ENCODE peak calls at places on chromosomes 11 and 22, in six cellular contexts. One of them, this sample, is unnamed.

GRCh38 chr22:47602732-47603131 is 840.3 kb downstream of the TBC1D22A start:
- DNase-seq in HepG2: no peak
- DNase-seq in K562: no peak
- DNase-seq in HCT116: no peak
- DNase-seq in SK-N-SH: peak; percentile 1
- DNase-seq in H1: no peak
- DNase-seq in this sample: no peak

GRCh38 chr22:45868586-45869443 is 108.1 kb downstream of the WNT7B start:
- DNase-seq in HCT116: no peak
- DNase-seq in H1: no peak
- DNase-seq in K562: no peak
- DNase-seq in SK-N-SH: no peak
- DNase-seq in HepG2: no peak
- DNase-seq in this sample: no peak

GRCh38 chr22:39943366-39943765 is 16.8 kb upstream of the TMA7B start:
- DNase-seq in H1: no peak
- DNase-seq in SK-N-SH: no peak
- DNase-seq in HCT116: no peak
- DNase-seq in HepG2: no peak
- DNase-seq in K562: peak; percentile 26
- DNase-seq in this sample: no peak

GRCh38 chr11:20010106-20010860 is 150.0 kb downstream of the DBX1 start:
- DNase-seq in SK-N-SH: no peak
- DNase-seq in K562: no peak
- DNase-seq in HepG2: no peak
- DNase-seq in HCT116: no peak
- DNase-seq in H1: no peak
- DNase-seq in this sample: no peak

GRCh38 chr11:47587039-47587675 is 679 bp downstream of the FAM180B start:
- DNase-seq in K562: no peak
- DNase-seq in HepG2: peak; percentile 24
- DNase-seq in SK-N-SH: no peak
- DNase-seq in HCT116: no peak
- DNase-seq in H1: no peak
- DNase-seq in this sample: no peak

GRCh38 chr11:27973851-27974536 is 134.0 kb downstream of the KIF18A start:
- DNase-seq in HCT116: no peak
- DNase-seq in H1: no peak
- DNase-seq in K562: no peak
- DNase-seq in SK-N-SH: no peak
- DNase-seq in HepG2: no peak
- DNase-seq in this sample: no peak

GRCh38 chr11:118792642-118793124 is 1.7 kb upstream of the DDX6 start:
- DNase-seq in K562: peak; percentile 68
- DNase-seq in HepG2: peak; percentile 92
- DNase-seq in HCT116: peak; percentile 91
- DNase-seq in SK-N-SH: peak; percentile 83
- DNase-seq in H1: peak; percentile 86
- DNase-seq in this sample: peak; percentile 45

GRCh38 chr11:8083871-8084281 is 2.9 kb downstream of the TUB start:
- DNase-seq in HepG2: no peak
- DNase-seq in K562: no peak
- DNase-seq in H1: no peak
- DNase-seq in SK-N-SH: no peak
- DNase-seq in HCT116: no peak
- DNase-seq in this sample: no peak

GRCh38 chr11:109796253-109796652 is 296.9 kb upstream of the ZC3H12C start:
- DNase-seq in SK-N-SH: no peak
- DNase-seq in K562: no peak
- DNase-seq in HepG2: no peak
- DNase-seq in HCT116: peak; percentile 18
- DNase-seq in H1: no peak
- DNase-seq in this sample: no peak

GRCh38 chr11:83865636-83866461 is 579.7 kb upstream of the CCDC90B start:
- DNase-seq in H1: no peak
- DNase-seq in HCT116: no peak
- DNase-seq in K562: no peak
- DNase-seq in HepG2: no peak
- DNase-seq in SK-N-SH: no peak
- DNase-seq in this sample: no peak

GRCh38 chr11:19275496-19275895 is 34.8 kb upstream of the E2F8 start:
- DNase-seq in HCT116: no peak
- DNase-seq in HepG2: no peak
- DNase-seq in K562: no peak
- DNase-seq in SK-N-SH: no peak
- DNase-seq in H1: no peak
- DNase-seq in this sample: no peak

GRCh38 chr11:88345408-88345807 is 7.9 kb upstream of the CTSC start:
- DNase-seq in SK-N-SH: no peak
- DNase-seq in HCT116: no peak
- DNase-seq in H1: no peak
- DNase-seq in HepG2: no peak
- DNase-seq in K562: no peak
- DNase-seq in this sample: no peak

GRCh38 chr11:18259259-18259658 is 6.8 kb upstream of the SAA1 start:
- DNase-seq in H1: no peak
- DNase-seq in SK-N-SH: no peak
- DNase-seq in HepG2: peak; percentile 72
- DNase-seq in K562: no peak
- DNase-seq in HCT116: no peak
- DNase-seq in this sample: no peak

GRCh38 chr22:32164084-32164894 is 5.2 kb upstream of the C22orf42 start:
- DNase-seq in HepG2: no peak
- DNase-seq in K562: no peak
- DNase-seq in HCT116: no peak
- DNase-seq in H1: no peak
- DNase-seq in SK-N-SH: no peak
- DNase-seq in this sample: no peak

GRCh38 chr11:14179126-14179820 is 179.7 kb downstream of the RRAS2 start:
- DNase-seq in HCT116: no peak
- DNase-seq in K562: no peak
- DNase-seq in H1: no peak
- DNase-seq in SK-N-SH: no peak
- DNase-seq in HepG2: no peak
- DNase-seq in this sample: no peak

GRCh38 chr22:38267086-38267485 is 5.7 kb downstream of the TMEM184B start:
- DNase-seq in HepG2: no peak
- DNase-seq in HCT116: no peak
- DNase-seq in SK-N-SH: no peak
- DNase-seq in K562: peak; percentile 24
- DNase-seq in H1: no peak
- DNase-seq in this sample: no peak

GRCh38 chr22:19344420-19344819 is 52.9 kb upstream of the CLTCL1 start:
- DNase-seq in SK-N-SH: no peak
- DNase-seq in H1: no peak
- DNase-seq in HCT116: no peak
- DNase-seq in HepG2: no peak
- DNase-seq in K562: peak; percentile 11
- DNase-seq in this sample: no peak

GRCh38 chr22:45230026-45230845 is 10.5 kb downstream of the KIAA0930 start:
- DNase-seq in SK-N-SH: no peak
- DNase-seq in K562: no peak
- DNase-seq in HepG2: no peak
- DNase-seq in HCT116: no peak
- DNase-seq in H1: no peak
- DNase-seq in this sample: no peak

GRCh38 chr22:50684986-50685385 is 12.4 kb downstream of the SHANK3 start:
- DNase-seq in SK-N-SH: peak; percentile 13
- DNase-seq in H1: no peak
- DNase-seq in K562: no peak
- DNase-seq in HepG2: no peak
- DNase-seq in HCT116: no peak
- DNase-seq in this sample: no peak

GRCh38 chr11:33412231-33412630 is 155.1 kb downstream of the HIPK3 start:
- DNase-seq in SK-N-SH: no peak
- DNase-seq in HepG2: no peak
- DNase-seq in K562: no peak
- DNase-seq in HCT116: no peak
- DNase-seq in H1: no peak
- DNase-seq in this sample: no peak

GRCh38 chr11:128501576-128502549 is 85.5 kb downstream of the ETS1 start:
- DNase-seq in HepG2: no peak
- DNase-seq in HCT116: no peak
- DNase-seq in H1: no peak
- DNase-seq in K562: no peak
- DNase-seq in SK-N-SH: no peak
- DNase-seq in this sample: no peak

GRCh38 chr11:64996327-64996709 is 453 bp downstream of the BATF2 start:
- DNase-seq in HCT116: no peak
- DNase-seq in HepG2: no peak
- DNase-seq in K562: no peak
- DNase-seq in SK-N-SH: no peak
- DNase-seq in H1: no peak
- DNase-seq in this sample: no peak

GRCh38 chr22:32331236-32331917 is 26.3 kb upstream of the RFPL3 start:
- DNase-seq in K562: no peak
- DNase-seq in SK-N-SH: no peak
- DNase-seq in HCT116: no peak
- DNase-seq in HepG2: no peak
- DNase-seq in H1: no peak
- DNase-seq in this sample: no peak

GRCh38 chr22:44981857-44982256 is 27.9 kb downstream of the PHF21B start:
- DNase-seq in H1: no peak
- DNase-seq in HCT116: no peak
- DNase-seq in SK-N-SH: no peak
- DNase-seq in K562: no peak
- DNase-seq in HepG2: no peak
- DNase-seq in this sample: no peak

GRCh38 chr22:20237480-20238440 is 30.4 kb downstream of the RTN4R start:
- DNase-seq in H1: no peak
- DNase-seq in SK-N-SH: no peak
- DNase-seq in HepG2: no peak
- DNase-seq in K562: no peak
- DNase-seq in HCT116: no peak
- DNase-seq in this sample: no peak

GRCh38 chr11:12625438-12626071 is 48.7 kb upstream of the TEAD1 start:
- DNase-seq in K562: no peak
- DNase-seq in HepG2: no peak
- DNase-seq in H1: no peak
- DNase-seq in SK-N-SH: no peak
- DNase-seq in HCT116: no peak
- DNase-seq in this sample: no peak
- TF ChIP-seq JUND in K562: peak; percentile 39
- TF ChIP-seq JUND in HepG2: no peak
- TF ChIP-seq JUND in H1: no peak
- TF ChIP-seq JUND in SK-N-SH: no peak
- TF ChIP-seq JUND in HCT116: no peak
- TF ChIP-seq JUND in this sample: no peak

GRCh38 chr22:29747832-29748231 is 19.0 kb downstream of the ZMAT5 start:
- DNase-seq in K562: peak; percentile 26
- DNase-seq in H1: no peak
- DNase-seq in HCT116: no peak
- DNase-seq in SK-N-SH: no peak
- DNase-seq in HepG2: no peak
- DNase-seq in this sample: no peak

GRCh38 chr22:29748248-29748893 is 18.4 kb downstream of the ZMAT5 start:
- DNase-seq in K562: no peak
- DNase-seq in H1: no peak
- DNase-seq in HepG2: no peak
- DNase-seq in HCT116: no peak
- DNase-seq in SK-N-SH: no peak
- DNase-seq in this sample: no peak

GRCh38 chr22:29740216-29740615 is 20.4 kb downstream of the CABP7 start:
- DNase-seq in K562: no peak
- DNase-seq in HepG2: no peak
- DNase-seq in HCT116: no peak
- DNase-seq in H1: no peak
- DNase-seq in SK-N-SH: no peak
- DNase-seq in this sample: no peak

GRCh38 chr22:29742319-29742718 is 22.5 kb downstream of the CABP7 start:
- DNase-seq in HCT116: no peak
- DNase-seq in H1: no peak
- DNase-seq in HepG2: no peak
- DNase-seq in SK-N-SH: no peak
- DNase-seq in K562: no peak
- DNase-seq in this sample: no peak

DNA sequence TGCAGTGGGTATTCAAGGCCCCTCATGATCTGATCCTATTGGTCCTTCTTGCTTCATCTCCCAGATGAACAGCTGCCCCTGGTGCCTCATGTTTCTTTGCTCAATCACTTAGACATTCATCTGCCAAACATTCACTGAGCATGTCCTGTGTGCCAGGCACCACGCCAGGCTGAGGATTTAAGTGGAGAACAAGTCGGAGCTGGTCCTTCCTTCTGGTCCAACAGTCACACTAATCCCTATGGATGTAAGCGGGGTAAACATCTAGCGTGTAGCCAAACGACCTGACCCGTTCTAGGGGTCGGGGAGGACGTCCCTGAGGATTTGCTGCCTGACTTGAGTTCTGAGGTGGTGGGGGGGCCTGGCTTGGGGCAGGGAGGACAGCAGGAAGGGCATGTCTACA is 21.9 kb downstream of the ZMAT5 start:
- DNase-seq in SK-N-SH: no peak
- DNase-seq in K562: no peak
- DNase-seq in HepG2: no peak
- DNase-seq in HCT116: no peak
- DNase-seq in H1: no peak
- DNase-seq in this sample: peak; percentile 36
- TF ChIP-seq JUND in SK-N-SH: no peak
- TF ChIP-seq JUND in K562: no peak
- TF ChIP-seq JUND in HepG2: no peak
- TF ChIP-seq JUND in HCT116: no peak
- TF ChIP-seq JUND in H1: no peak
- TF ChIP-seq JUND in this sample: no peak

GRCh38 chr11:121533556-121534050 is 80.8 kb upstream of the SORL1-AS1 start:
- DNase-seq in H1: no peak
- DNase-seq in SK-N-SH: no peak
- DNase-seq in HepG2: no peak
- DNase-seq in HCT116: no peak
- DNase-seq in K562: no peak
- DNase-seq in this sample: no peak
- TF ChIP-seq JUND in H1: no peak
- TF ChIP-seq JUND in SK-N-SH: no peak
- TF ChIP-seq JUND in HepG2: no peak
- TF ChIP-seq JUND in HCT116: no peak
- TF ChIP-seq JUND in K562: no peak
- TF ChIP-seq JUND in this sample: no peak

DNA sequence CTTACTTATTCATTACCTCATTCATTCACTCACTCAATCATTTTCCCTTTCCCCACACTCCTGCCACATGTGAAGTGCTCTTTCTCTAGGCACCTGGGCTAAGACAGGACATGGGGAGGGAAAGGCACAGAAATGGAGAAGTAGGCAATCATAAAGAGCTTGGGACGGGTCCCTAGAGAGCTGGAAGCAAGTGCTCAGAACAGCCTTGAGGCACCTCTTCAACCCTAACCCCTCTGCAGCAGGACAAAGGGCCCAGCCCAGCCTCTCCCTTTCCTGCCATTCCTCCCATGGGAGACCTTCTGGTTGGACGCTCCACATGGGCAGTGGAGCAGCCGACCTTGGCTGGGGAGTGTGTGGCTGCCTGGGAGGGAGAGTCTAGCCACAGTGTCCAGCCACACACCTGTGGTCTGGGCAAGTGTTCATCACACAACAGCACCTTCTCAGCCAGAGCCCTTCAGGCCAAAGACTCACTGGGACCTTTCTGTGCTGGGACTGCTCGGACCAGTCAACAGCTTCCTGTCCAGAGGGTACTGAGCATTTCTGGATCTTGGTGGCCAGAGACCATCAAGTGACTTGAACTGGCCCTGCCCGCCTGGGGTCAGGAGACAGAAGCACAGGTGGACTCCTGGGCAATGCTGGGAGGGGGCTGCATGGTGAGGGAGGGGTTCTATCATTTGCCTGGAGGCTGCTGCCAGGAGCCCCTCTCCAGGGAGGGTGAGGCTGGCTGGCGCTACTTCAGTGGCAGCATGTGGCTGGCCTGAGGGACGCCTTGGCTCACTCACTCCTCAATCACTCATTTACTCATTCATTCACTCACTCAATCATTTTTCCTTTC is 1.0 kb upstream of the MUC5AC start:
- DNase-seq in HepG2: no peak
- DNase-seq in HCT116: no peak
- DNase-seq in K562: no peak
- DNase-seq in H1: no peak
- DNase-seq in SK-N-SH: no peak
- DNase-seq in this sample: no peak
- TF ChIP-seq JUND in HepG2: no peak
- TF ChIP-seq JUND in HCT116: no peak
- TF ChIP-seq JUND in K562: no peak
- TF ChIP-seq JUND in H1: no peak
- TF ChIP-seq JUND in SK-N-SH: no peak
- TF ChIP-seq JUND in this sample: no peak

This sample was measured in T47D.